ENCODE peak calls at places on chromosomes 6 and 20, in ten cellular contexts. N is HEK293T; Q is transverse colon; L is A549; X is ELR; C is stimulated activated CD4-positive, alpha-beta T cell treated with anti-CD3 and anti-CD28 coated beads, Interleukin-12 subunit alpha, Interleukin-12 subunit beta, amount 100 ng/mL, for 24 hours; D is activated naive CD4-positive, alpha-beta T cell treated with anti-CD3 and anti-CD28 coated beads, Interleukin-2, amount 10 ng/mL, durations not matched to agents 7 days and 5 days; H is effector memory CD4-positive, alpha-beta T cell; O is suprapubic skin; M is Calu3. Y is an unnamed sample.

GRCh38 chr6:132496519-132497180 is 16.3 kb downstream of the STX7 start:
- DNase-seq in M (no peak), Q (no peak), N (no peak), X (no peak), D (no peak), O (no peak), H (no peak), L (no peak), C (no peak), Y (no peak)

GRCh38 chr20:49560186-49560585 is 7.8 kb downstream of the PTGIS start:
- DNase-seq in L (no peak), O (no peak), C (no peak), X (no peak), Q (peak; percentile 4), M (no peak), D (no peak), H (no peak), N (no peak), Y (no peak)

GRCh38 chr6:7680393-7681075 is 45.4 kb upstream of the BMP6 start:
- DNase-seq in C (no peak), H (no peak), O (no peak), N (no peak), X (no peak), D (no peak), L (no peak), Q (no peak), M (no peak), Y (no peak)

GRCh38 chr20:5168582-5169396 is 42.0 kb downstream of the CDS2 start:
- DNase-seq in H (no peak), N (no peak), C (no peak), Q (no peak), D (no peak), L (no peak), O (no peak), M (no peak), X (peak; percentile 65), Y (no peak)

GRCh38 chr6:18262812-18263560 is 1.3 kb downstream of the DEK start:
- DNase-seq in M (no peak), L (no peak), N (no peak), Q (no peak), D (peak; percentile 67), C (peak; percentile 26), X (peak; percentile 52), H (peak; percentile 13), O (no peak), Y (no peak)

GRCh38 chr6:170295519-170296422 is 4.9 kb upstream of the DLL1 start:
- DNase-seq in D (peak; percentile 57), M (no peak), C (no peak), L (no peak), Q (peak; percentile 49), N (peak; percentile 67), X (peak; percentile 23), O (no peak), H (no peak), Y (peak; percentile 41)

GRCh38 chr6:61755739-61756138 is 530.3 kb downstream of the KHDRBS2 start:
- DNase-seq in N (no peak), H (no peak), X (no peak), M (no peak), Q (no peak), L (no peak), O (no peak), D (no peak), C (no peak), Y (no peak)

GRCh38 chr6:155505560-155505959 is 49.9 kb upstream of the NOX3 start:
- DNase-seq in O (no peak), C (no peak), L (no peak), D (no peak), Q (no peak), M (no peak), X (no peak), N (no peak), H (no peak), Y (no peak)

GRCh38 chr6:10759884-10760329 is 12.3 kb downstream of the TMEM14B start:
- DNase-seq in D (no peak), O (no peak), N (no peak), C (no peak), H (no peak), X (peak; percentile 97), L (peak; percentile 40), M (peak; percentile 57), Q (no peak), Y (no peak)

GRCh38 chr20:31870703-31871601 is 518 bp downstream of the TTLL9 start:
- DNase-seq in Q (peak; percentile 30), N (no peak), L (no peak), O (no peak), C (no peak), H (no peak), X (no peak), D (no peak), M (no peak), Y (no peak)

GRCh38 chr6:162849269-162849668 is 121.5 kb downstream of the PACRG start:
- DNase-seq in O (no peak), X (peak; percentile 7), H (no peak), D (no peak), C (no peak), N (no peak), L (no peak), Q (no peak), M (no peak), Y (no peak)

GRCh38 chr20:17556842-17557674 is 12.8 kb upstream of the DSTN start:
- DNase-seq in C (no peak), D (no peak), Q (peak; percentile 73), X (peak; percentile 63), H (no peak), N (no peak), O (peak; percentile 88), L (no peak), M (no peak), Y (peak; percentile 93)

GRCh38 chr20:11496382-11496781 is 421.3 kb upstream of the BTBD3 start:
- DNase-seq in Q (no peak), D (no peak), C (no peak), H (no peak), M (no peak), N (no peak), X (no peak), O (no peak), L (no peak), Y (no peak)

GRCh38 chr6:5764401-5764955 is 242.2 kb downstream of the NRN1 start:
- DNase-seq in O (no peak), Q (no peak), D (no peak), M (no peak), N (no peak), C (no peak), H (no peak), L (no peak), X (no peak), Y (no peak)

GRCh38 chr6:116096979-116097816 is 3.5 kb upstream of the NT5DC1 start:
- DNase-seq in H (no peak), C (no peak), M (no peak), X (peak; percentile 58), O (no peak), Q (no peak), D (no peak), N (no peak), L (no peak), Y (no peak)

GRCh38 chr6:158705386-158706126 is 55.7 kb downstream of the SYTL3 start:
- DNase-seq in O (no peak), M (no peak), H (no peak), C (no peak), X (no peak), D (no peak), Q (no peak), L (no peak), N (no peak), Y (no peak)

Y was measured in prostate gland.